ENCODE peak calls at places on chromosomes 13 and 19, in ten cellular contexts. Y is NCI-H1105; V is left ventricle myocardium inferior; F is AG04449; U is activated CD4-positive, alpha-beta memory T cell treated with anti-CD3 and anti-CD28 coated beads, Interleukin-2, amount 10 ng/mL, durations not matched to agents 7 days and 5 days; Z is EH; R is stimulated activated CD4-positive, alpha-beta T cell treated with anti-CD3 and anti-CD28 coated beads, Interleukin-1b, Interleukin-23, amount 100 ng/mL, for 1 hour; E is B cell; L is NCI-H2081; M is neuronal stem cell. D is an unnamed sample.

GRCh38 chr13:19601749-19602725 is 31.4 kb upstream of the MPHOSPH8 start:
- DNase-seq in V (peak), R (no peak), Z (peak), Y (no peak), L (peak), E (no peak), U (peak), F (no peak), M (peak), D (no peak)

GRCh38 chr13:67123165-67123564 is 107.0 kb downstream of the PCDH9 start:
- DNase-seq in M (no peak), F (no peak), Y (no peak), E (no peak), L (no peak), U (no peak), V (no peak), R (no peak), Z (no peak), D (no peak)

GRCh38 chr19:35248310-35249145 is at the start of gene LSR:
- DNase-seq in Z (no peak), L (peak), Y (peak), E (peak), U (peak), F (no peak), R (no peak), M (peak), V (no peak), D (no peak)

GRCh38 chr19:17436874-17437267 is 11.6 kb downstream of the TMEM221 start:
- DNase-seq in E (no peak), R (no peak), F (no peak), U (no peak), M (no peak), L (no peak), Y (no peak), V (no peak), Z (no peak), D (no peak)

GRCh38 chr19:20238025-20238623 is 71.1 kb downstream of the ZNF486 start:
- DNase-seq in F (peak), V (peak), U (peak), L (peak), R (peak), Y (peak), Z (peak), M (peak), E (peak), D (peak)

GRCh38 chr19:35715355-35715809 is 2.4 kb upstream of the KMT2B start:
- DNase-seq in V (no peak), L (no peak), F (no peak), U (no peak), R (no peak), E (no peak), Y (no peak), M (no peak), Z (no peak), D (no peak)

GRCh38 chr19:29596885-29597525 is 9.1 kb upstream of the POP4 start:
- DNase-seq in L (no peak), E (no peak), R (no peak), F (no peak), U (no peak), Z (peak), V (no peak), Y (no peak), M (peak), D (no peak)

GRCh38 chr19:46461537-46461936 is 9.8 kb downstream of the PNMA8A start:
- DNase-seq in L (no peak), M (no peak), U (no peak), R (no peak), E (no peak), V (no peak), Z (no peak), F (no peak), Y (no peak), D (no peak)

GRCh38 chr19:43474986-43475705 is 9.7 kb upstream of the LYPD3 start:
- DNase-seq in E (peak), L (peak), V (peak), U (peak), R (peak), Z (peak), Y (peak), M (peak), F (peak), D (peak)

GRCh38 chr19:33247441-33247819 is 21.8 kb upstream of the SLC7A10 start:
- DNase-seq in Z (no peak), U (no peak), R (no peak), L (no peak), V (no peak), M (no peak), E (no peak), Y (no peak), F (no peak), D (no peak)

GRCh38 chr13:51935326-51936171 is 73.8 kb downstream of the CCDC70 start:
- DNase-seq in F (no peak), U (no peak), Y (no peak), Z (peak), E (no peak), V (no peak), L (no peak), R (no peak), M (peak), D (no peak)

GRCh38 chr13:95552539-95553270 is at the start of gene CLDN10:
- DNase-seq in R (no peak), Y (no peak), U (no peak), L (no peak), V (no peak), Z (no peak), M (peak), E (no peak), F (no peak), D (peak)

GRCh38 chr19:48329167-48329891 is 4.0 kb downstream of the EMP3 start:
- DNase-seq in M (no peak), U (peak), Z (peak), E (peak), F (no peak), R (no peak), Y (no peak), V (no peak), L (no peak), D (no peak)

GRCh38 chr13:82011355-82011754 is 1670.4 kb upstream of the SPRY2 start:
- DNase-seq in Y (no peak), Z (no peak), F (no peak), U (no peak), V (no peak), M (no peak), E (no peak), R (no peak), L (no peak), D (no peak)

GRCh38 chr13:107799001-107799400 is 416.3 kb downstream of the LIG4 start:
- DNase-seq in E (no peak), Z (no peak), Y (no peak), L (no peak), M (no peak), V (no peak), F (no peak), U (no peak), R (no peak), D (no peak)

GRCh38 chr19:14472202-14472961 is 2.8 kb downstream of the PTGER1 start:
- DNase-seq in L (peak), R (peak), M (peak), U (peak), Z (peak), F (no peak), Y (peak), V (peak), E (peak), D (peak)

GRCh38 chr13:73187106-73187505 is 128.3 kb downstream of the KLF5 start:
- DNase-seq in U (no peak), E (no peak), Y (no peak), Z (no peak), V (no peak), L (no peak), F (no peak), M (no peak), R (no peak), D (no peak)

GRCh38 chr13:111449041-111449440 is 128.6 kb downstream of the TEX29 start:
- DNase-seq in R (no peak), F (no peak), Z (no peak), Y (no peak), U (no peak), V (no peak), M (no peak), E (no peak), L (no peak), D (peak)

GRCh38 chr13:77697208-77698103 is at the start of gene SLAIN1:
- DNase-seq in Y (peak), R (peak), F (no peak), U (peak), Z (peak), V (peak), E (peak), M (peak), L (peak), D (peak)

GRCh38 chr13:92843549-92843948 is 383.1 kb upstream of the GPC6 start:
- DNase-seq in E (no peak), U (no peak), F (no peak), M (no peak), R (no peak), Z (peak), V (no peak), L (peak), Y (peak), D (no peak)

GRCh38 chr19:46624958-46625661 is at the start of gene PTGIR:
- DNase-seq in V (peak), U (peak), M (no peak), Z (peak), F (no peak), L (no peak), Y (no peak), E (no peak), R (no peak), D (no peak)

GRCh38 chr19:31518626-31519025 is 169.4 kb upstream of the TSHZ3 start:
- DNase-seq in Z (no peak), Y (no peak), U (no peak), R (no peak), L (no peak), V (no peak), M (no peak), E (no peak), F (no peak), D (no peak)

GRCh38 chr19:48926909-48927308 is 6.6 kb upstream of the DHDH start:
- DNase-seq in R (no peak), F (peak), L (no peak), M (no peak), E (no peak), Z (peak), V (no peak), U (no peak), Y (no peak), D (peak)

GRCh38 chr19:31357315-31357673 is 8.1 kb upstream of the TSHZ3 start:
- DNase-seq in R (no peak), Z (no peak), U (no peak), M (no peak), Y (no peak), E (no peak), L (no peak), F (no peak), V (no peak), D (no peak)

GRCh38 chr19:56810260-56810659 is 30.3 kb downstream of the PEG3 start:
- DNase-seq in F (no peak), U (no peak), R (no peak), M (no peak), Z (no peak), E (no peak), L (no peak), Y (no peak), V (no peak), D (no peak)

GRCh38 chr13:30845297-30846214 is 60.5 kb upstream of the MEDAG start:
- DNase-seq in E (no peak), V (no peak), M (no peak), U (peak), Y (no peak), F (no peak), R (no peak), L (no peak), Z (peak), D (no peak)

GRCh38 chr13:76884571-76885202 is 1.5 kb downstream of the KCTD12 start:
- DNase-seq in E (no peak), V (no peak), Y (no peak), R (no peak), Z (peak), M (no peak), F (no peak), U (no peak), L (no peak), D (no peak)

GRCh38 chr13:79776538-79776937 is 295.6 kb downstream of the NDFIP2 start:
- DNase-seq in R (no peak), F (no peak), V (no peak), Z (peak), E (no peak), M (no peak), L (no peak), Y (no peak), U (no peak), D (no peak)